ENCODE peak calls at places on chromosomes 2 and 18, in five cellular contexts. C is dorsolateral prefrontal cortex, Y is HT1080, X is pancreas, H is amniotic stem cell. E is an unnamed sample.

GRCh38 chr18:22683196-22683676 is 249.9 kb upstream of the RBBP8 start:
- DNase-seq in C (no peak), Y (peak), X (peak), H (peak), E (no peak)

GRCh38 chr2:239202836-239203235 is 198.0 kb downstream of the HDAC4 start:
- DNase-seq in C (no peak), Y (no peak), X (peak), H (no peak), E (no peak)

GRCh38 chr18:62017618-62018017 is 124.8 kb upstream of the RNF152 start:
- DNase-seq in C (no peak), Y (no peak), X (no peak), H (no peak), E (no peak)

GRCh38 chr2:200778038-200778437 is 33.7 kb upstream of the BZW1 start:
- DNase-seq in C (no peak), Y (no peak), X (no peak), H (no peak), E (no peak)

GRCh38 chr2:226794751-226795171 is 4.9 kb downstream of the IRS1 start:
- DNase-seq in C (no peak), Y (peak), X (no peak), H (no peak), E (no peak)

GRCh38 chr2:172427990-172428840 is 829 bp downstream of the ITGA6 start:
- DNase-seq in C (no peak), Y (peak), X (peak), H (no peak), E (no peak)

GRCh38 chr2:99488587-99488998 is 1.2 kb downstream of the REV1 start:
- DNase-seq in C (no peak), Y (peak), X (no peak), H (no peak), E (no peak)

GRCh38 chr2:26542676-26543505 is 65.0 kb upstream of the OTOF start:
- DNase-seq in C (no peak), Y (no peak), X (peak), H (no peak), E (no peak)

GRCh38 chr18:47928466-47928865 is 2.0 kb downstream of the SMAD2 start:
- DNase-seq in C (no peak), Y (no peak), X (no peak), H (no peak), E (no peak)

GRCh38 chr2:219820767-219821166 is 193.3 kb downstream of the SLC4A3 start:
- DNase-seq in C (no peak), Y (no peak), X (no peak), H (no peak), E (no peak)

GRCh38 chr2:102304711-102305591 is 6.4 kb upstream of the IL1RL1 start:
- DNase-seq in C (no peak), Y (no peak), X (no peak), H (no peak), E (no peak)

GRCh38 chr18:7647500-7647899 is 80.4 kb downstream of the PTPRM start:
- DNase-seq in C (no peak), Y (no peak), X (no peak), H (no peak), E (no peak)

GRCh38 chr2:60488291-60488690 is 65.2 kb downstream of the BCL11A start:
- DNase-seq in C (no peak), Y (no peak), X (no peak), H (no peak), E (no peak)

GRCh38 chr2:201070966-201071304 is 536 bp downstream of the HYCC2 start:
- DNase-seq in C (no peak), Y (no peak), X (no peak), H (no peak), E (no peak)

GRCh38 chr18:12079504-12080237 is 14.0 kb upstream of the ANKRD62 start:
- DNase-seq in C (no peak), Y (peak), X (no peak), H (no peak), E (no peak)

GRCh38 chr2:8142456-8142855 is 539.4 kb upstream of the ID2 start:
- DNase-seq in C (no peak), Y (no peak), X (no peak), H (no peak), E (no peak)

GRCh38 chr2:216765810-216766259 is 70.5 kb upstream of the IGFBP5 start:
- DNase-seq in C (no peak), Y (no peak), X (no peak), H (no peak), E (no peak)

GRCh38 chr2:231926180-231926741 is at the start of gene NPPC:
- DNase-seq in C (peak), Y (peak), X (peak), H (peak), E (peak)

GRCh38 chr18:9974279-9974915 is 60.6 kb downstream of the VAPA start:
- DNase-seq in C (no peak), Y (no peak), X (no peak), H (no peak), E (no peak)

GRCh38 chr2:42963452-42964068 is 171.2 kb upstream of the HAAO start:
- DNase-seq in C (no peak), Y (no peak), X (no peak), H (no peak), E (no peak)

GRCh38 chr2:29443627-29444026 is 328.4 kb downstream of the CLIP4 start:
- DNase-seq in C (no peak), Y (peak), X (no peak), H (no peak), E (no peak)

GRCh38 chr2:74204436-74204835 is 6.0 kb downstream of the MTHFD2 start:
- DNase-seq in C (no peak), Y (no peak), X (no peak), H (no peak), E (no peak)

GRCh38 chr2:240589850-240590525 is 3.5 kb downstream of the CAPN10 start:
- DNase-seq in C (no peak), Y (no peak), X (peak), H (no peak), E (no peak)

GRCh38 chr2:84919885-84920580 is 14.6 kb downstream of the TMSB10 start:
- DNase-seq in C (no peak), Y (peak), X (no peak), H (peak), E (peak)

GRCh38 chr2:167966937-167967913 is 280.2 kb downstream of the STK39 start:
- DNase-seq in C (no peak), Y (no peak), X (no peak), H (no peak), E (no peak)

E was measured in nucleus accumbens.